ENCODE peak calls at places on chromosomes 16 and 17, in nine cellular contexts. One of them, this sample, is unnamed.

GRCh38 chr17:6986676-6987075 is 9.2 kb upstream of the ALOX12 start:
- DNase-seq in Peyer's patch: no peak
- DNase-seq in tibial nerve: no peak
- DNase-seq in cardiac fibroblast: no peak
- DNase-seq in A549: no peak
- DNase-seq in cardiac muscle cell: no peak
- DNase-seq in neural progenitor cell: no peak
- DNase-seq in colonic mucosa: no peak
- DNase-seq in stomach: no peak
- DNase-seq in this sample: no peak

GRCh38 chr16:57893217-57893558 is 77.7 kb downstream of the CNGB1 start:
- DNase-seq in Peyer's patch: no peak
- DNase-seq in tibial nerve: no peak
- DNase-seq in cardiac fibroblast: peak; percentile 31
- DNase-seq in A549: no peak
- DNase-seq in cardiac muscle cell: no peak
- DNase-seq in neural progenitor cell: no peak
- DNase-seq in colonic mucosa: no peak
- DNase-seq in stomach: no peak
- DNase-seq in this sample: no peak

GRCh38 chr16:70253291-70254094 is 1.8 kb upstream of the EXOSC6 start:
- DNase-seq in Peyer's patch: peak; percentile 66
- DNase-seq in tibial nerve: peak; percentile 18
- DNase-seq in cardiac fibroblast: peak; percentile 55
- DNase-seq in A549: peak; percentile 56
- DNase-seq in cardiac muscle cell: peak; percentile 52
- DNase-seq in neural progenitor cell: peak; percentile 67
- DNase-seq in colonic mucosa: peak; percentile 46
- DNase-seq in stomach: no peak
- DNase-seq in this sample: no peak

GRCh38 chr16:29807426-29808218 is 1.3 kb downstream of the MAZ start:
- DNase-seq in Peyer's patch: peak; percentile 94
- DNase-seq in tibial nerve: peak; percentile 82
- DNase-seq in cardiac fibroblast: peak; percentile 96
- DNase-seq in A549: no peak
- DNase-seq in cardiac muscle cell: peak; percentile 91
- DNase-seq in neural progenitor cell: peak; percentile 89
- DNase-seq in colonic mucosa: peak; percentile 95
- DNase-seq in stomach: peak; percentile 89
- DNase-seq in this sample: peak; percentile 86

GRCh38 chr16:55324491-55325447 is 766 bp downstream of the IRX6 start:
- DNase-seq in Peyer's patch: no peak
- DNase-seq in tibial nerve: no peak
- DNase-seq in cardiac fibroblast: no peak
- DNase-seq in A549: no peak
- DNase-seq in cardiac muscle cell: no peak
- DNase-seq in neural progenitor cell: peak; percentile 56
- DNase-seq in colonic mucosa: no peak
- DNase-seq in stomach: no peak
- DNase-seq in this sample: no peak

GRCh38 chr16:1976951-1977874 is 4.1 kb downstream of the NOXO1 start:
- DNase-seq in Peyer's patch: no peak
- DNase-seq in tibial nerve: no peak
- DNase-seq in cardiac fibroblast: no peak
- DNase-seq in A549: no peak
- DNase-seq in cardiac muscle cell: no peak
- DNase-seq in neural progenitor cell: no peak
- DNase-seq in colonic mucosa: no peak
- DNase-seq in stomach: no peak
- DNase-seq in this sample: no peak

GRCh38 chr17:82592751-82593589 is 55.3 kb downstream of the WDR45B start:
- DNase-seq in Peyer's patch: peak; percentile 85
- DNase-seq in tibial nerve: peak; percentile 68
- DNase-seq in cardiac fibroblast: peak; percentile 73
- DNase-seq in A549: peak; percentile 65
- DNase-seq in cardiac muscle cell: peak; percentile 65
- DNase-seq in neural progenitor cell: peak; percentile 78
- DNase-seq in colonic mucosa: peak; percentile 84
- DNase-seq in stomach: peak; percentile 82
- DNase-seq in this sample: peak; percentile 70

GRCh38 chr17:28145348-28145747 is 102.9 kb downstream of the NLK start:
- DNase-seq in Peyer's patch: no peak
- DNase-seq in tibial nerve: no peak
- DNase-seq in cardiac fibroblast: peak; percentile 51
- DNase-seq in A549: no peak
- DNase-seq in cardiac muscle cell: no peak
- DNase-seq in neural progenitor cell: no peak
- DNase-seq in colonic mucosa: no peak
- DNase-seq in stomach: no peak
- DNase-seq in this sample: no peak

GRCh38 chr17:59830007-59830630 is 62.6 kb downstream of the TUBD1 start:
- DNase-seq in Peyer's patch: peak; percentile 47
- DNase-seq in tibial nerve: no peak
- DNase-seq in cardiac fibroblast: peak; percentile 84
- DNase-seq in A549: no peak
- DNase-seq in cardiac muscle cell: no peak
- DNase-seq in neural progenitor cell: no peak
- DNase-seq in colonic mucosa: peak; percentile 34
- DNase-seq in stomach: no peak
- DNase-seq in this sample: no peak

GRCh38 chr16:57007050-57007449 is 17.7 kb downstream of the NLRC5 start:
- DNase-seq in Peyer's patch: no peak
- DNase-seq in tibial nerve: no peak
- DNase-seq in cardiac fibroblast: no peak
- DNase-seq in A549: no peak
- DNase-seq in cardiac muscle cell: no peak
- DNase-seq in neural progenitor cell: no peak
- DNase-seq in colonic mucosa: no peak
- DNase-seq in stomach: no peak
- DNase-seq in this sample: no peak

GRCh38 chr17:43905985-43906852 is 1.1 kb downstream of the MPP2 start:
- DNase-seq in Peyer's patch: peak; percentile 78
- DNase-seq in tibial nerve: peak; percentile 61
- DNase-seq in cardiac fibroblast: peak; percentile 52
- DNase-seq in A549: peak; percentile 54
- DNase-seq in cardiac muscle cell: peak; percentile 81
- DNase-seq in neural progenitor cell: peak; percentile 92
- DNase-seq in colonic mucosa: peak; percentile 58
- DNase-seq in stomach: peak; percentile 74
- DNase-seq in this sample: no peak

GRCh38 chr17:14840616-14841231 is 424.4 kb downstream of the PMP22 start:
- DNase-seq in Peyer's patch: no peak
- DNase-seq in tibial nerve: no peak
- DNase-seq in cardiac fibroblast: peak; percentile 77
- DNase-seq in A549: no peak
- DNase-seq in cardiac muscle cell: no peak
- DNase-seq in neural progenitor cell: no peak
- DNase-seq in colonic mucosa: no peak
- DNase-seq in stomach: no peak
- DNase-seq in this sample: no peak

DNA sequence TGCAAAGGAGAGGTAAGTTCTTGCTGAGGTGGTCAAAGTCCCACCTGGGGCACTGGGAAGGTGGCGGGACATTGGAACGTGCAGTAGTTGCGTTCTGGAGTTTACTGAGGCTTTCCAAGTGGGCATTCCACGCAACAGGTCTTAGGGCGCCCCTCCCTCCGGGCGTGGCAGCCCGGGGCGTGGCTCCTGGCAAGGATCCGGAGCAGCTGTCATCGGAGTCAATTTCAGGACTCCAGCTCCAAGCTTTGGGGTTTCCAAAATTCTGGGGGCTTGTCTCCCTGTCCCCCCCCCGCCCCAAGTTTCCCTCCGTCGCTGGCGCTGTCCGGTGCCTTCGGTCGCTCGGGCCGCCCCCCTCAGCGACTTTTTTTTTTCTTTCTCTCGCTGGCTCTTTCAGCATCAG is 43.1 kb upstream of the AMZ2 start:
- DNase-seq in Peyer's patch: peak; percentile 61
- DNase-seq in tibial nerve: no peak
- DNase-seq in cardiac fibroblast: no peak
- DNase-seq in A549: peak; percentile 38
- DNase-seq in cardiac muscle cell: no peak
- DNase-seq in neural progenitor cell: no peak
- DNase-seq in colonic mucosa: no peak
- DNase-seq in stomach: no peak
- DNase-seq in this sample: no peak
- H3K4me3 ChIP-seq in Peyer's patch: peak overlapping the region; percentile 72
- H3K4me3 ChIP-seq in tibial nerve: peak overlapping the region; percentile 88
- H3K4me3 ChIP-seq in cardiac fibroblast: peak overlapping the region; percentile 75
- H3K4me3 ChIP-seq in A549: peak overlapping the region; percentile 84
- H3K4me3 ChIP-seq in cardiac muscle cell: peak overlapping the region; percentile 74
- H3K4me3 ChIP-seq in neural progenitor cell: peak overlapping the region; percentile 90
- H3K4me3 ChIP-seq in colonic mucosa: peak overlapping the region; percentile 65
- H3K4me3 ChIP-seq in stomach: peak overlapping the region; percentile 71
- H3K4me3 ChIP-seq in this sample: peak overlapping the region; percentile 69

DNA sequence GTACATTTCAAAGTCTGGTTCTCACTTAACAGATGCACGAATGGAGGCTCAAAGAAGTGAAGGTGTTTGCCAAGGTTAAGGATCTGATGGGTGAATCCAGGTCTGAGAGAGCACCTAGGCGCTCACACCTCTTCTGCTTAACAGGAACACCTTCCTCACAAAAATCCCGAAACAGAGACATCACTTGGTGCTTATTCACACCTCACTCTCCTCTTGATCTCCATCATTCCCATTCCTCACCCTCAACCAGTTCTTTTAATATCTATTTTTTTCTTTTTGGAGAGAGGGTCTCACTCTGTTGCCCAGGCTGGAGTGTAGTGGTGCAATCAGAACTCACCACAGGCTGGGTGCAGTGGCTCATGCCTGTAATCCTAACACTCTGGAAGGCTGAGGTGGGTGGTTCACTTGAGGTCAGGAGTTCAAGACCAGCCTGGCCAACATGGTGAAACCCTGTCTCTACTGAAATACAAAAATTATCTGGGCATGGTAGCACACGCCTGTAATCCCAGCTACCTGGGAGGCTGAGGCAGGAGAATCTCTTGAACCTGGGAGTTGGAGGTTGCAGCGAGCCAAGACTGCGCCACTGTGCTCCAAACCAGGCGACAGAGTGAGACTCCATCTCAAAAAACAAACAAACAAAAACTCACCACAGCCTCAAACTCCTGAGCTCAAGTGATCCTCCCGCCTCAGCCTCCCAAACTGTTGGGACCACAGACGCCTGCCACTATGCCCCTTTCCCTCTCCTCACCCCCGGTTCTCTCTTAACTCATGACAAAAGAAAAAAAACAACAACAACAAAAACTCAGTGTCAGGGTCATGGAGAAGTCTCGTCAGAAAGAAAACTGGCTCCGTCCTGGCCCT is 15.1 kb downstream of the CRYM start:
- DNase-seq in Peyer's patch: no peak
- DNase-seq in tibial nerve: no peak
- DNase-seq in cardiac fibroblast: no peak
- DNase-seq in A549: no peak
- DNase-seq in cardiac muscle cell: no peak
- DNase-seq in neural progenitor cell: no peak
- DNase-seq in colonic mucosa: no peak
- DNase-seq in stomach: no peak
- DNase-seq in this sample: no peak
- TF ChIP-seq CTCF in Peyer's patch: no peak
- TF ChIP-seq CTCF in tibial nerve: no peak
- TF ChIP-seq CTCF in cardiac fibroblast: no peak
- TF ChIP-seq CTCF in A549: no peak
- TF ChIP-seq CTCF in cardiac muscle cell: no peak
- TF ChIP-seq CTCF in neural progenitor cell: no peak
- TF ChIP-seq CTCF in colonic mucosa: no peak
- TF ChIP-seq CTCF in stomach: no peak
- TF ChIP-seq CTCF in this sample: no peak

DNA sequence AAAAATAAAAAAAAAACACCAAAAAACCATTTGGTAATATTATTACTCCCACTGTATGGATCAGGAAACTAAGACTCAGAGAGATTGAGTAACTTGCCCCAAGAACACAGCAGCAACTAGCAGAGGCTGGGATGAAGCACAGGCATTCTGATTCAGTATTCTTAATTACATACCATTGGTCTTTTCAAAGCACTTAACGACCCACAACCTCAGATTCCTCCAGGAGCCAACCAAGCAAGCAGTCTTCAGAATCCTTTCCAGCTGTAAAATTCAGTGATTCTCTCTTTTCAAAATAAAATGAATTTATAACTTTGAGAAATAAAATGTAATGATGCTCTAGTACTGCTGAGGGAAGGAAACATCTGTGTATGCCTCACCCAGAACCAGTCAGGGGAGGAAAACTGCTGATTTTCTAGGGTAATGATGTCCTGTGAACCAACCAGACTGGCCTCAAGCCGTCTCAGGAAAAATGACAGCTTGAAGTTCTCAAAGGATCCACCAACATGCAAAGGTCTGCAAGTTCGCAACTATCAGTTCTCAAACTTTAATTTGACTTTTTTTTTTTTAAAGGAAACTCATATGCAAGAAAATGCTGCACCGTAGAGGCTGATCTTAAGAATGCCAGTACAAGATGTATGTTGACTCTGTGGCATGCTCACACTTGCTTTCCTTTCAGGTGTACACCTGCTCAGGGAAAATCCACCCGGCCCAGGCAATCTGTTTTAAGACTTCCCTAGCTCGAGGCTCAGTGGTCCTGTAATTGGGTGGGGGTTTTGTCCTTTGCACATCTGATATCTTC is 9.0 kb downstream of the CUEDC1 start:
- DNase-seq in Peyer's patch: no peak
- DNase-seq in tibial nerve: no peak
- DNase-seq in cardiac fibroblast: peak; percentile 46
- DNase-seq in A549: no peak
- DNase-seq in cardiac muscle cell: no peak
- DNase-seq in neural progenitor cell: no peak
- DNase-seq in colonic mucosa: no peak
- DNase-seq in stomach: no peak
- DNase-seq in this sample: no peak
- H3K4me3 ChIP-seq in Peyer's patch: peak overlapping the region; percentile 45
- H3K4me3 ChIP-seq in tibial nerve: peak overlapping the region; percentile 14
- H3K4me3 ChIP-seq in cardiac fibroblast: peak overlapping the region; percentile 19
- H3K4me3 ChIP-seq in A549: peak overlapping the region; percentile 34
- H3K4me3 ChIP-seq in cardiac muscle cell: no peak overlapping the region
- H3K4me3 ChIP-seq in neural progenitor cell: no peak overlapping the region
- H3K4me3 ChIP-seq in colonic mucosa: peak overlapping the region; percentile 3
- H3K4me3 ChIP-seq in stomach: peak overlapping the region; percentile 41
- H3K4me3 ChIP-seq in this sample: peak overlapping the region; percentile 48

GRCh38 chr16:60074378-60074777 is 1340.3 kb upstream of the GOT2 start:
- DNase-seq in Peyer's patch: no peak
- DNase-seq in tibial nerve: no peak
- DNase-seq in cardiac fibroblast: no peak
- DNase-seq in A549: no peak
- DNase-seq in cardiac muscle cell: no peak
- DNase-seq in neural progenitor cell: no peak
- DNase-seq in colonic mucosa: no peak
- DNase-seq in stomach: no peak
- DNase-seq in this sample: no peak

GRCh38 chr16:60077791-60078280 is 1343.7 kb upstream of the GOT2 start:
- DNase-seq in Peyer's patch: no peak
- DNase-seq in tibial nerve: no peak
- DNase-seq in cardiac fibroblast: no peak
- DNase-seq in A549: no peak
- DNase-seq in cardiac muscle cell: no peak
- DNase-seq in neural progenitor cell: no peak
- DNase-seq in colonic mucosa: no peak
- DNase-seq in stomach: no peak
- DNase-seq in this sample: no peak

GRCh38 chr16:60073376-60073775 is 1339.3 kb upstream of the GOT2 start:
- DNase-seq in Peyer's patch: no peak
- DNase-seq in tibial nerve: no peak
- DNase-seq in cardiac fibroblast: no peak
- DNase-seq in A549: no peak
- DNase-seq in cardiac muscle cell: no peak
- DNase-seq in neural progenitor cell: no peak
- DNase-seq in colonic mucosa: no peak
- DNase-seq in stomach: no peak
- DNase-seq in this sample: no peak
- TF ChIP-seq CTCF in Peyer's patch: no peak
- TF ChIP-seq CTCF in tibial nerve: no peak
- TF ChIP-seq CTCF in cardiac fibroblast: no peak
- TF ChIP-seq CTCF in A549: no peak
- TF ChIP-seq CTCF in cardiac muscle cell: no peak
- TF ChIP-seq CTCF in neural progenitor cell: no peak
- TF ChIP-seq CTCF in colonic mucosa: no peak
- TF ChIP-seq CTCF in stomach: no peak
- TF ChIP-seq CTCF in this sample: no peak